ENCODE peak calls at places on chromosome 22, in five cellular contexts. I, G, W, L and R are unnamed samples. For H3K36me3, the result is how much of the 10 kb centered on the place peaks cover.

GRCh38 chr22:46432164-46433068 is 96.9 kb downstream of the TRMU start:
- DNase-seq in L (no peak), I (peak), G (no peak), W (peak), R (no peak)

GRCh38 chr22:27314276-27314807 is 487.2 kb downstream of the MN1 start:
- DNase-seq in G (no peak), I (peak), L (no peak), W (no peak), R (no peak)

GRCh38 chr22:48510599-48510998 is 1317.1 kb downstream of the BRD1 start:
- DNase-seq in L (no peak), I (no peak), W (no peak), G (no peak), R (no peak)

GRCh38 chr22:21791635-21792625 is 56.3 kb upstream of the YPEL1 start:
- DNase-seq in I (no peak), G (peak), L (no peak), W (no peak), R (no peak)

GRCh38 chr22:19177164-19178064 is 1.1 kb downstream of the SLC25A1 start:
- DNase-seq in W (no peak), I (no peak), G (no peak), L (no peak), R (no peak)

GRCh38 chr22:32528984-32529982 is 54.7 kb downstream of the FBXO7 start:
- DNase-seq in I (peak), L (peak), W (peak), G (peak), R (peak)

GRCh38 chr22:27418261-27418660 is 383.3 kb downstream of the MN1 start:
- DNase-seq in G (no peak), W (no peak), I (no peak), L (no peak), R (no peak)

GRCh38 chr22:36160499-36160942 is at the start of gene APOL3:
- DNase-seq in L (peak), G (peak), W (peak), I (peak), R (peak)

GRCh38 chr22:40345801-40346177 is 511 bp upstream of the ADSL start:
- DNase-seq in L (peak), I (peak), W (peak), G (no peak), R (peak)

GRCh38 chr22:36358533-36359171 is 29.1 kb downstream of the MYH9 start:
- DNase-seq in W (no peak), I (no peak), G (no peak), L (no peak), R (peak)

GRCh38 chr22:38474003-38474607 is 6.2 kb downstream of the KDELR3 start:
- DNase-seq in I (no peak), G (no peak), L (no peak), W (no peak), R (no peak)

GRCh38 chr22:38982008-38982927 is at the start of gene APOBEC3B:
- DNase-seq in I (peak), W (peak), G (peak), L (peak), R (peak)

GRCh38 chr22:37313376-37314314 is 31.3 kb downstream of the CYTH4 start:
- DNase-seq in I (no peak), G (no peak), W (no peak), L (no peak), R (peak)

GRCh38 chr22:39932918-39933649 is 27.1 kb upstream of the TMA7B start:
- DNase-seq in L (peak), G (no peak), I (peak), W (no peak), R (no peak)

GRCh38 chr22:46272196-46272595 is 4.4 kb downstream of the TTC38 start:
- DNase-seq in L (no peak), I (no peak), G (no peak), W (no peak), R (no peak)

GRCh38 chr22:46308283-46308988 is 11.8 kb downstream of the GTSE1 start:
- DNase-seq in W (no peak), G (no peak), I (no peak), L (no peak), R (no peak)

GRCh38 chr22:48504519-48505140 is 1323.0 kb downstream of the BRD1 start:
- DNase-seq in I (no peak), L (no peak), G (no peak), W (no peak), R (no peak)

GRCh38 chr22:32175751-32176644 is 16.9 kb upstream of the C22orf42 start:
- DNase-seq in G (no peak), W (no peak), I (no peak), L (no peak), R (no peak)

GRCh38 chr22:46280063-46280817 is 12.4 kb downstream of the TTC38 start:
- DNase-seq in I (no peak), G (no peak), L (no peak), W (no peak), R (no peak)

GRCh38 chr22:35601013-35601580 is 16.0 kb downstream of the MB start:
- DNase-seq in W (no peak), G (no peak), I (no peak), L (no peak), R (no peak)

GRCh38 chr22:34395370-34395769 is 475.1 kb upstream of the LARGE1 start:
- DNase-seq in I (no peak), L (no peak), W (no peak), G (no peak), R (no peak)

GRCh38 chr22:37290737-37291136 is 8.4 kb downstream of the CYTH4 start:
- DNase-seq in I (no peak), L (no peak), G (no peak), W (no peak), R (peak)

GRCh38 chr22:40156001-40156516 is 21.7 kb upstream of the TNRC6B start:
- DNase-seq in I (peak), W (no peak), L (peak), G (peak), R (no peak)

GRCh38 chr22:37485006-37485713 is 1.0 kb downstream of the MFNG start:
- DNase-seq in L (no peak), W (peak), I (no peak), G (no peak), R (no peak)

GRCh38 chr22:19117111-19117512 is 5.1 kb downstream of the DGCR2 start:
- DNase-seq in L (peak), I (peak), G (no peak), W (no peak), R (no peak)

GRCh38 chr22:38298312-38299000 is 18.8 kb downstream of the CSNK1E start:
- DNase-seq in G (peak), L (no peak), I (no peak), W (no peak), R (no peak)

GRCh38 chr22:24481641-24482040 is 13.5 kb upstream of the UPB1 start:
- DNase-seq in I (no peak), W (no peak), L (no peak), G (no peak), R (no peak)

GRCh38 chr22:41579997-41580355 is 9.7 kb downstream of the PMM1 start:
- DNase-seq in I (no peak), L (no peak), W (no peak), G (no peak), R (no peak)

GRCh38 chr22:46287873-46288751 is 8.6 kb upstream of the GTSE1 start:
- DNase-seq in L (no peak), G (no peak), W (peak), I (peak), R (no peak)

GRCh38 chr22:21835378-21835777 is 32.1 kb downstream of the MAPK1 start:
- DNase-seq in L (no peak), W (no peak), I (no peak), G (no peak), R (no peak)

GRCh38 chr22:49247194-49247924 is 580.3 kb downstream of the BRD1 start:
- DNase-seq in G (no peak), I (no peak), W (no peak), L (no peak), R (no peak)

GRCh38 chr22:46613606-46613997 is 6.6 kb upstream of the GRAMD4 start:
- DNase-seq in I (peak), L (no peak), W (no peak), G (no peak), R (peak)

GRCh38 chr22:25475554-25476022 is 88.9 kb upstream of the GRK3 start:
- DNase-seq in I (no peak), W (no peak), G (peak), L (no peak), R (no peak)

GRCh38 chr22:27663812-27664211 is 137.7 kb downstream of the MN1 start:
- DNase-seq in G (no peak), W (no peak), I (no peak), L (no peak), R (no peak)

GRCh38 chr22:49404576-49405199 is 423.0 kb downstream of the BRD1 start:
- DNase-seq in I (no peak), L (no peak), G (no peak), W (no peak), R (no peak)

GRCh38 chr22:25081409-25081824 is 118.2 kb upstream of the CRYBB3 start:
- DNase-seq in L (peak), G (no peak), I (peak), W (no peak), R (no peak)

GRCh38 chr22:35930933-35931332 is 97.7 kb downstream of the RBFOX2 start:
- DNase-seq in I (no peak), W (no peak), L (peak), G (peak), R (no peak)

GRCh38 chr22:38442967-38443674 is 11.9 kb downstream of the KCNJ4 start:
- DNase-seq in G (no peak), W (no peak), I (no peak), L (no peak), R (no peak)

DNA sequence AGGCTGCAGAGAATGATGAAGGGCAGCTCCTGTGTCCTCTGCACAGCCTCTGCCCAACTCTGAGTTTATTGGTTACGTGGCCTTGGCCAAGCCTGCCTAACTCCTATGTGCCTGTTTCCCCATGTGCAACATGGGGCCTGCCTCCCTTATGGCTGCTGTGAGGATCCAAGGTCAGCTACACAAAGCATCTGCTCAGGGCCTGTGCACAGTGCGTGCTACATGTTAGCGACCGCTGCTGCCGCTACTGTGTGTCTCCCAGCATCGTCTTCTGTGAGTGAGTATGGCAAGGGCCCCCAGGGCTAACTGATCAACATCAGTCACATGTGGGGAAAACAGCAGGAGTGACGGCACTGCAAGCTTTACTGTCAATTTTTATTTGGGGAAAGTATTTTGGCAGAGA is 81.6 kb upstream of the BID start:
- DNase-seq in L (no peak), G (no peak), W (no peak), I (no peak), R (no peak)
- H3K36me3 ChIP-seq in L (under half), G (under half), W (under half), I (under half), R (under half)

GRCh38 chr22:42807185-42807584 is 49.9 kb downstream of the ARFGAP3 start:
- DNase-seq in W (no peak), L (no peak), G (no peak), I (no peak), R (no peak)
- H3K36me3 ChIP-seq in W (under half), L (under half), G (half or more), I (under half), R (under half)

DNA sequence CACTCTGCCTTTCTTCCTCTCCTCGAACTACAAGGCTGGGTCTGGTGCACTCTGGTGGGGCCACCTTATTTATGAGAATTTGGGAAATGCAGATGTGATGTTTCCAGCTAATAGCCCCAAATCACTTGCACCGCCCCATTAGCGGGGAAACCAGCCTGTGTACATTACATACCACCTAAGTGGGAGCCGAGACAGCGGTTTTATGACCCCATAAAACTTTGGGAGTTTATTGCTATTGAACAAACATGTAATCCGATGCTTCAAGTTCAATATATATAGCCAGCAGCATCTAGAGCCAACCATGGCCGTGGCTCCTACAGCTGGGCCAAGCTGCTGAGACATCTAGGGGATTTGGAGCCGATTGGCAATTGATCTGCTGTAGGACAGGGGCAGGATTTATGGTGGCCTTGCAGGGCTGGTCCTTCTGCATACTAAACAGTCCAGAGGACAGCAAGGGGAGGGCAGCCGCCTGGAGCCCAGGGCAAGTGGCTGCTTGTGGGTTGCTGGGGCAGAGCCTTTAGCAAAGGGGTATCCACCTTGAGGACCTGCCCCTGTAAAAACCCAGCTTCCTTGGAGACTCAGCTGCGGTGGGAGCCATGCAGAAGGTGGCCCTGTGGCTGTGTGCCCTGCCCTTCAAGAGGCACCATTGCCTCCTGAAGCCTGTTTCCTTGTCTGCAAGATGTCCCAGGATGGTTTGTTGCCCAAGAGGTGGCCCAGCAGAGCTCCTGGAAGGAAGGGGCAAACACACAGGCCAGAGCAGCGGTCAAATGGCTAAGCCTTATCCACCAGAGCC is 47.9 kb upstream of the CCDC188 start:
- DNase-seq in L (no peak), W (no peak), G (no peak), I (no peak), R (no peak)
- H3K36me3 ChIP-seq in L (under half), W (under half), G (under half), I (under half), R (under half)

GRCh38 chr22:50434849-50435700 is 39.8 kb downstream of the SBF1 start:
- DNase-seq in L (no peak), G (no peak), W (no peak), I (no peak), R (no peak)
- H3K36me3 ChIP-seq in L (under half), G (half or more), W (under half), I (under half), R (under half)

DNA sequence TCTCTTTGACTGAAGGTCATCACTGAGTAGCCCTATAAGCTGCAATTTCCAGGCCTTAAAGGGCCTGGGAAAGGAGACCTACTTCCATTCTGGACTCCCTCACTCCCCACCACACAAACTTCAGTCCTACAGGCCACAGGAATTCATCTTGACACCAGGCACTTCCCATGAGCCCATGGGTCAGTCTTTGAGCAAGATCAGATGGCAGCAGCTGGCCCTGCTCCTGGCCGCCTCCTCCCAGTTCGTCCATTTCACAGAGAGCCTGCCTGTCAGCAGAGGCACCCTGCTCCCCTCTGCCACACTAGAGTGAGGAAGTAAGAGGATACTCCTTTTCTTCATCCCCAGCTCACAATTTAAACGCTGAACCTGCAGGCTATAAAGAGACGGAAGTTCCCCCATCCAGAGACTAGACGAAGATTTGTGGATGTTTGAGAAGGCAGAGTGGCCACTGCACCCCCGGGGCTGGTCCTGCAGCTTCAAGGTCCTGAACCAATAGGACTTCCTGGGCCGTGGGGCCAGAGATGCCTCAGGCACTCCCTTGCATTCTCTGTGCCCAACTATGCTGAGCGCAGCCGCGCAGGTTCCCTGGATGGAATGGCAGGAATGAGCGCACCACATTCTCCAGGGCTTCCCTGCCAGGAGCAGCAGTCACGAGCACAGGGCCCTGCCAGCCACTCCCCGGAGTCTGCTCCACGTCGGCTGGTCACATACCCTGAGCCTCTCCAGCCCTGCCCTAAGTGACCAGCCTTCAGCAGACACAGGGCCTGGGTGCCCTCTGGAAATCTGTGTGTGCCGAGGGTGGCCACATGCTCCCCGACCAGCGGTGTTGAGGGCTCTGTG is 33.5 kb upstream of the BID start:
- DNase-seq in I (no peak), W (no peak), G (no peak), L (no peak), R (no peak)
- H3K36me3 ChIP-seq in I (under half), W (under half), G (under half), L (under half), R (under half)

GRCh38 chr22:29331658-29332300 is 16.3 kb upstream of the RASL10A start:
- DNase-seq in I (no peak), G (no peak), W (no peak), L (no peak), R (no peak)

GRCh38 chr22:29334696-29335344 is 19.3 kb upstream of the RASL10A start:
- DNase-seq in W (no peak), I (no peak), G (no peak), L (no peak), R (no peak)

GRCh38 chr22:29332886-29333496 is 17.5 kb upstream of the RASL10A start:
- DNase-seq in L (no peak), G (no peak), I (no peak), W (no peak), R (no peak)

GRCh38 chr22:29335656-29336055 is 20.2 kb upstream of the RASL10A start:
- DNase-seq in I (no peak), W (no peak), G (no peak), L (no peak), R (no peak)

DNA sequence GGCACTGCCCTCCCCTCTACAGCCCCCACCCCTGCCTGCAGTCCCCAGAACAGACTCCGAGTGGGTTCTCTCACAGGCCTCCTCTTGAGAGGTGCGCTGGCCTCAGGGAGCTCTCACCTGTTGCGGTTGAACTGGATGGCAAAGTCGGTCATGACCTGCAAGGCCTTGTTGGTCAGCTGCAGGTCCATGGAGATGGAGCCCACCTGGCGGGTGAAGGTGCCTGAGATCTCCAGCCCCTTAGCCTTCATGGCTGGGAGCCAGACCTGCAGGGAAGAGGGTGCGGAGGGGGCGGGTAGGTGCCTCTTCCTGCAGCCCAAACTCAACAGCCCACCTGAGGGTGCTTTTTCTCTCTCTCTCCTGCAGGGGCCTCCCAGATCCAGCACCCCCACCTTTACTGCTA is 18.7 kb upstream of the RASL10A start:
- DNase-seq in W (no peak), G (no peak), L (no peak), I (no peak), R (no peak)
- H3K36me3 ChIP-seq in W (under half), G (under half), L (under half), I (under half), R (under half)

DNA sequence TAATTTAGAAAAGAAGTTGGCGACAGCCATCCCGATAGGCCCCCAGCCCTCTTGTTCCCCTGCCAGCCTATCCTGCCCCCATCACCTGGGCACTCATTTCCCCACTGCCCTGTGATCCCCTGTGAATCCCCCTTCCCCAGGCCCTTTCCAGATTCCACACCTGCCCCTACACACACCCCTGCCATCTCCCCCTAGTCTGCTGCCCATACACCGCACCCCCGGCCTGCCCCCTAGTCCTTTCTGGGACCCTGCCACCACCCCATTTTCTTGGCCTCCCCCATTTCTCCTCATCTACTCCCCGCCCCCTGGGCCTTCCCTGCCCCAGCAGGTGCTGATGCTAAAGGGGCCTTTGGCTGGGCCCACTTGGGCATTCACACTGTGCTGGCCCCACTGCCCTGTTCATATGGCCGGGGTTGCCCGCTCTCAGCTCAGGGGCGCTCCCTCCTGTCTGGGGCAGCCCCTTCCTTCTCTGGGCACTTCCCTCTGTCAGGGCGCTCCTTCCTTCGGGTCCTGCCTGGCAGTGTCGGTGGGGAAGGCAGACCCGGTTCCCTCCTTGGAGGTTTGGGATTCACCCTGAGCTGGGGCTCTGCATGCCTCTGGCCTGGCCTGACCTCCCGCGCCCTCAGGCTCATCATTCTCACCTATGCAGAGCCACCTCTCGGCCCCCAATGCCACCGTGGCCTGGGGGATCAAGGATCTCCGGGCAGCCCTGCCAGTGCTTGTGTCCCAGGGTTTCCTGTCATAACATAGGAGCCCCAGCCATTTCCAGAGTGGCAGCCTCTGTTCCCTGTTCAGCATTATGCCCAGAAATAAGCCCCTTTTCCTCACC is 108.2 kb downstream of the BCR start:
- DNase-seq in L (no peak), W (no peak), G (no peak), I (no peak), R (no peak)
- H3K36me3 ChIP-seq in L (under half), W (half or more), G (half or more), I (under half), R (under half)

GRCh38 chr22:29345932-29346331 is 30.4 kb upstream of the RASL10A start:
- DNase-seq in G (no peak), W (no peak), I (no peak), L (no peak), R (no peak)
- H3K36me3 ChIP-seq in G (under half), W (half or more), I (under half), L (under half), R (half or more)

GRCh38 chr22:45196308-45196707 is 32.6 kb downstream of the NUP50 start:
- DNase-seq in I (no peak), L (no peak), W (no peak), G (no peak), R (no peak)
- H3K36me3 ChIP-seq in I (under half), L (under half), W (under half), G (under half), R (under half)